ENCODE peak calls at places on chromosomes 1 and 21, in four cellular contexts. P is OCI-LY7, C is IMR-90, X is neural progenitor cell. W is an unnamed sample.

GRCh38 chr1:19327736-19328135 is 15.6 kb downstream of the SLC66A1 start:
- DNase-seq in P (no peak), C (no peak), X (no peak), W (no peak)

GRCh38 chr1:179048339-179049124 is 22.8 kb downstream of the FAM20B start:
- DNase-seq in P (no peak), C (no peak), X (no peak), W (no peak)

GRCh38 chr1:12132078-12132477 is 34.7 kb upstream of the TNFRSF1B start:
- DNase-seq in P (no peak), C (peak; percentile 57), X (no peak), W (peak; percentile 96)

GRCh38 chr1:45679123-45679522 is 7.2 kb downstream of the GPBP1L1 start:
- DNase-seq in P (no peak), C (peak; percentile 2), X (no peak), W (no peak)

GRCh38 chr1:41525891-41526587 is 41.6 kb upstream of the EDN2 start:
- DNase-seq in P (no peak), C (no peak), X (no peak), W (no peak)

GRCh38 chr1:75053207-75053606 is 81.0 kb upstream of the LHX8 start:
- DNase-seq in P (no peak), C (no peak), X (no peak), W (peak; percentile 27)

GRCh38 chr1:112501810-112502641 is 6.7 kb upstream of the WNT2B start:
- DNase-seq in P (no peak), C (peak; percentile 54), X (peak; percentile 84), W (peak; percentile 69)

GRCh38 chr1:203504400-203505250 is 10.7 kb downstream of the OPTC start:
- DNase-seq in P (peak; percentile 81), C (peak; percentile 80), X (peak; percentile 91), W (peak; percentile 68)

GRCh38 chr1:31575373-31576140 is 758 bp upstream of the TINAGL1 start:
- DNase-seq in P (no peak), C (no peak), X (peak; percentile 4), W (peak; percentile 95)

GRCh38 chr1:51264470-51264869 is 28.4 kb downstream of the RNF11 start:
- DNase-seq in P (no peak), C (peak; percentile 96), X (no peak), W (peak; percentile 62)

GRCh38 chr1:201732351-201732750 is 96.6 kb upstream of the IPO9 start:
- DNase-seq in P (no peak), C (peak; percentile 67), X (no peak), W (no peak)

GRCh38 chr1:18174016-18174415 is 66.4 kb downstream of the IGSF21 start:
- DNase-seq in P (no peak), C (no peak), X (no peak), W (no peak)

GRCh38 chr21:29177800-29178199 is 47.4 kb downstream of the MAP3K7CL start:
- DNase-seq in P (no peak), C (no peak), X (no peak), W (no peak)

GRCh38 chr1:25610822-25611630 is 5.6 kb upstream of the MAN1C1 start:
- DNase-seq in P (peak; percentile 54), C (peak; percentile 21), X (no peak), W (no peak)
- TF ChIP-seq CTCF in P (peak; percentile 78), C (peak; percentile 55), X (peak; percentile 7), W (no peak)

GRCh38 chr1:226424228-226425003 is 16.5 kb upstream of the PARP1 start:
- DNase-seq in P (peak; percentile 87), C (peak; percentile 10), X (peak; percentile 56), W (peak; percentile 39)
- H3K4me2 ChIP-seq in P (peak overlapping the region; percentile 74), C (no peak overlapping the region), X (peak overlapping the region; percentile 21), W (no peak overlapping the region)

DNA sequence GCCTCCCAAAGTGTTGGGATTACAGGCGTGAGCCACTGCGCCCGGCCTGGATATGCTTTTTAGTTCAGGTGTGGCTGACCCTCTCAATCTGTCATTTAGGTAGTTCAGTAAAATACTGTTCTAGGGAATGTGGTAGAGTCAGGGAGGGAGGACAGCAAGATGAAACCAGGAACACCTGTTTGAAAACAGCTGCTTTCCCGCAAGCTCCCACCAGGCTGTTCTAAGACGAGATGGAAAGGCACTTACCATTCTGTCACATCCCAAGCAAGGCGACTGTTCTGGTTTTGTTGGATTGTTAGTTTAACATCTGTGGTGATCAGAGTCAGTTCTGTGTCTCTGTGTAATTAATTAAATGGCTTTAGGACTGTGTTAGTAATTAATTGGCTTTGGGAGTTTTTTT is 2.9 kb downstream of the CHAF1B start:
- DNase-seq in P (no peak), C (no peak), X (no peak), W (no peak)
- TF ChIP-seq CTCF in P (no peak), C (no peak), X (no peak), W (no peak)

GRCh38 chr1:84603941-84604830 is 29.9 kb upstream of the CTBS start:
- DNase-seq in P (no peak), C (peak; percentile 81), X (peak; percentile 30), W (peak; percentile 96)
- H3K4me2 ChIP-seq in P (no peak overlapping the region), C (peak overlapping the region; percentile 87), X (no peak overlapping the region), W (peak overlapping the region; percentile 73)

GRCh38 chr1:3306583-3307285 is 147.7 kb upstream of the ARHGEF16 start:
- DNase-seq in P (no peak), C (peak; percentile 72), X (no peak), W (no peak)
- TF ChIP-seq CTCF in P (no peak), C (no peak), X (no peak), W (no peak)

GRCh38 chr1:117672756-117673155 is 66.9 kb downstream of the TENT5C start:
- DNase-seq in P (no peak), C (no peak), X (no peak), W (no peak)

GRCh38 chr1:117670996-117671780 is 65.3 kb downstream of the TENT5C start:
- DNase-seq in P (no peak), C (no peak), X (no peak), W (no peak)

GRCh38 chr1:117671781-117672501 is 66.1 kb downstream of the TENT5C start:
- DNase-seq in P (no peak), C (no peak), X (peak; percentile 66), W (no peak)

GRCh38 chr1:117674521-117675400 is 68.9 kb downstream of the TENT5C start:
- DNase-seq in P (peak; percentile 87), C (peak; percentile 28), X (no peak), W (no peak)

GRCh38 chr1:117673405-117673804 is 67.6 kb downstream of the TENT5C start:
- DNase-seq in P (no peak), C (peak; percentile 90), X (no peak), W (peak; percentile 77)
- H3K4me2 ChIP-seq in P (peak overlapping the region; percentile 41), C (no peak overlapping the region), X (no peak overlapping the region), W (no peak overlapping the region)

DNA sequence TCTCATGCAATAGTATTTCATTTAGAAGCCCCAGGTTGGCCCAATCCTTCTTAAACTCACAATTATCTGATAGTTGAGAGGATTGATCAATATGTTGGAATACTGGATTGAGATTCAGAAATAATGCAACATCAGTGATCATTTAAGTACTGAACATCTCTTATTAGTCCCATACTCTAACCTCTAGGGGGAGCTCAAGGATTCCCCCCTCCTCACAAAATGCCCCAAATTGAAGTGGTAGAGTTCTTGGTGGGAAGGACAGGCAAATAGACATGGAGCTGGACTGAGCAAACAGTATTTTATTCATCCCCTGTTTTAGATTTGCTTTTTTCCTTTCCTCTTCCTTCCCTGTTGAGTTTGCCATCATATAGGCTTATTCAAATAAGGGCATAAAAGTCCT is 62.8 kb downstream of the NGF start:
- DNase-seq in P (peak; percentile 55), C (peak; percentile 30), X (peak; percentile 35), W (no peak)
- TF ChIP-seq CTCF in P (peak; percentile 89), C (peak; percentile 48), X (peak; percentile 65), W (peak; percentile 45)

GRCh38 chr1:38600286-38600685 is 259.3 kb downstream of the RRAGC start:
- DNase-seq in P (no peak), C (no peak), X (no peak), W (no peak)
- H3K4me2 ChIP-seq in P (no peak overlapping the region), C (no peak overlapping the region), X (peak overlapping the region; percentile 0), W (no peak overlapping the region)

W was measured in mammary epithelial cell.